ENCODE peak calls at places on chromosome 6, in nine cellular contexts. A, Y, F, C, P, I, B, V and H are unnamed samples.

GRCh38 chr6:84350397-84350796 is 123.0 kb upstream of the CEP162 start:
- DNase-seq in A (no peak), Y (no peak), F (no peak), C (no peak), P (no peak), I (no peak), B (no peak), V (no peak), H (peak)

GRCh38 chr6:30626484-30627366 is at the start of gene ATAT1:
- DNase-seq in A (peak), Y (peak), F (peak), C (peak), P (peak), I (peak), B (peak), V (peak), H (peak)

GRCh38 chr6:147837540-147837939 is 329.1 kb downstream of the SAMD5 start:
- DNase-seq in A (no peak), Y (peak), F (no peak), C (no peak), P (no peak), I (peak), B (no peak), V (no peak), H (no peak)

GRCh38 chr6:137823826-137824501 is 43.1 kb upstream of the TNFAIP3 start:
- DNase-seq in A (no peak), Y (peak), F (no peak), C (peak), P (no peak), I (peak), B (no peak), V (peak), H (peak)

GRCh38 chr6:35493307-35493983 is 3.4 kb downstream of the TEAD3 start:
- DNase-seq in A (no peak), Y (no peak), F (no peak), C (no peak), P (no peak), I (no peak), B (no peak), V (no peak), H (no peak)

GRCh38 chr6:117456998-117457397 is 25.5 kb upstream of the DCBLD1 start:
- DNase-seq in A (no peak), Y (no peak), F (no peak), C (no peak), P (no peak), I (no peak), B (no peak), V (no peak), H (no peak)

GRCh38 chr6:31270788-31271640 is 878 bp downstream of the HLA-C start:
- DNase-seq in A (peak), Y (peak), F (peak), C (peak), P (peak), I (peak), B (peak), V (peak), H (peak)

GRCh38 chr6:150352321-150353296 is 16.2 kb upstream of the IYD start:
- DNase-seq in A (no peak), Y (peak), F (no peak), C (peak), P (no peak), I (peak), B (no peak), V (no peak), H (peak)

GRCh38 chr6:132730560-132730959 is 16.7 kb upstream of the VNN1 start:
- DNase-seq in A (no peak), Y (peak), F (no peak), C (no peak), P (no peak), I (peak), B (no peak), V (no peak), H (peak)

GRCh38 chr6:41200296-41200900 is 551 bp downstream of the TREML2 start:
- DNase-seq in A (peak), Y (peak), F (peak), C (peak), P (no peak), I (no peak), B (no peak), V (peak), H (no peak)

GRCh38 chr6:56334937-56335336 is 87.6 kb upstream of the COL21A1 start:
- DNase-seq in A (no peak), Y (peak), F (no peak), C (no peak), P (no peak), I (peak), B (no peak), V (no peak), H (peak)

GRCh38 chr6:56347526-56347925 is 100.1 kb upstream of the COL21A1 start:
- DNase-seq in A (no peak), Y (peak), F (no peak), C (no peak), P (no peak), I (peak), B (no peak), V (no peak), H (peak)

GRCh38 chr6:53154794-53155193 is 6.2 kb upstream of the GCM1 start:
- DNase-seq in A (no peak), Y (no peak), F (no peak), C (no peak), P (no peak), I (no peak), B (no peak), V (no peak), H (no peak)

GRCh38 chr6:49892280-49892679 is 25.9 kb upstream of the CRISP1 start:
- DNase-seq in A (no peak), Y (no peak), F (peak), C (no peak), P (no peak), I (no peak), B (no peak), V (no peak), H (no peak)

GRCh38 chr6:13924949-13925881 is at the start of gene RNF182:
- DNase-seq in A (peak), Y (no peak), F (peak), C (no peak), P (no peak), I (no peak), B (no peak), V (peak), H (no peak)

GRCh38 chr6:3841066-3841454 is 8.1 kb upstream of the FAM50B start:
- DNase-seq in A (no peak), Y (peak), F (no peak), C (no peak), P (no peak), I (peak), B (no peak), V (no peak), H (no peak)

GRCh38 chr6:170035104-170035503 is 255.8 kb downstream of the DLL1 start:
- DNase-seq in A (no peak), Y (no peak), F (no peak), C (no peak), P (no peak), I (no peak), B (no peak), V (no peak), H (no peak)

GRCh38 chr6:118724211-118724610 is 72.8 kb upstream of the CEP85L start:
- DNase-seq in A (no peak), Y (no peak), F (no peak), C (no peak), P (no peak), I (peak), B (no peak), V (no peak), H (no peak)